ENCODE peak calls at places on chromosomes 1 and 21, in four cellular contexts. T is transverse colon, D is GM23338, R is spleen. M is an unnamed sample. For H3K4me1, the result is how much of the 10 kb centered on the place peaks cover.

GRCh38 chr1:167763525-167764220 is 41.9 kb downstream of the MPZL1 start:
- DNase-seq in D (no peak), T (no peak), R (no peak), M (no peak)

GRCh38 chr1:115430717-115431116 is 92.7 kb upstream of the NGF start:
- DNase-seq in R (no peak), T (no peak), D (no peak), M (no peak)

GRCh38 chr1:13763991-13764390 is 64.0 kb downstream of the PRDM2 start:
- DNase-seq in T (no peak), D (no peak), R (no peak), M (no peak)

GRCh38 chr1:23423415-23424170 is 955 bp downstream of the TCEA3 start:
- DNase-seq in D (peak), T (peak), R (no peak), M (peak)

GRCh38 chr1:154753426-154753825 is 116.7 kb downstream of the KCNN3 start:
- DNase-seq in D (no peak), T (no peak), R (no peak), M (no peak)

GRCh38 chr1:36560177-36560576 is 77.5 kb upstream of the CSF3R start:
- DNase-seq in T (no peak), D (no peak), R (no peak), M (no peak)

GRCh38 chr1:89519779-89520358 is 4.8 kb upstream of the LRRC8B start:
- DNase-seq in T (peak), D (peak), R (no peak), M (no peak)

GRCh38 chr21:42221581-42222345 is 2.8 kb downstream of the ABCG1 start:
- DNase-seq in R (no peak), T (no peak), D (no peak), M (no peak)

GRCh38 chr1:12159826-12160225 is 7.0 kb upstream of the TNFRSF1B start:
- DNase-seq in R (peak), D (no peak), T (no peak), M (peak)

GRCh38 chr1:12155328-12155727 is 11.5 kb upstream of the TNFRSF1B start:
- DNase-seq in R (no peak), T (no peak), D (no peak), M (no peak)

GRCh38 chr1:12157366-12158231 is 9.2 kb upstream of the TNFRSF1B start:
- DNase-seq in T (no peak), D (no peak), R (no peak), M (no peak)

GRCh38 chr1:12161324-12161661 is 5.5 kb upstream of the TNFRSF1B start:
- DNase-seq in R (no peak), D (no peak), T (no peak), M (no peak)

GRCh38 chr1:12158362-12159092 is 8.3 kb upstream of the TNFRSF1B start:
- DNase-seq in T (no peak), R (peak), D (no peak), M (no peak)
- H3K4me1 ChIP-seq in T (under half), R (half or more), D (under half), M (under half)

GRCh38 chr1:232988572-232989040 is 38.2 kb downstream of the NTPCR start:
- DNase-seq in T (no peak), D (no peak), R (no peak), M (no peak)
- TF ChIP-seq POLR2AphosphoS5 in T (no peak), D (no peak), R (no peak), M (no peak)

GRCh38 chr1:31654171-31654776 is 9.6 kb upstream of the PEF1 start:
- DNase-seq in R (no peak), D (no peak), T (no peak), M (no peak)
- H3K4me3 ChIP-seq in R (no peak), D (no peak), T (no peak), M (no peak)

DNA sequence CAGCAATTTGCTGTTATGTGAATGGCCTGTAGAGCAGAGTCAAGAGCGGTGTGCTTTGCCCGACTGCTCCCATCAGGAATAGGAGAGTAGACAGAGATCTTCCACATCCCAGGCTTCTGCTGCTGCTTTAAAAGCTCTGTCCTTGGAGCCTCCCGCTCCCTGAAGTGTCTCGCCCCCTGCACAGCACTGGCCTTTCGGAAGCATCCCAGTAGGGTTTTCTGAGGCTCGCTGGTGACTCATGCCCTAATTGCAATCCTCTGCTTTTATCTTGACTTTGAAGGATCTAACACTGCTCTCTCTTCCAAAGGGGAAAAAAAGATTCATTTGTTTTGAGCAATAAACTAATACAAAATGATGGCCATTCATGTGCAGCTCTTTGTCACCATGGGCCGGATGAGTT is 13.3 kb upstream of the CD101 start:
- DNase-seq in R (no peak), T (no peak), D (no peak), M (no peak)
- H3K4me1 ChIP-seq in R (under half), T (under half), D (under half), M (under half)

DNA sequence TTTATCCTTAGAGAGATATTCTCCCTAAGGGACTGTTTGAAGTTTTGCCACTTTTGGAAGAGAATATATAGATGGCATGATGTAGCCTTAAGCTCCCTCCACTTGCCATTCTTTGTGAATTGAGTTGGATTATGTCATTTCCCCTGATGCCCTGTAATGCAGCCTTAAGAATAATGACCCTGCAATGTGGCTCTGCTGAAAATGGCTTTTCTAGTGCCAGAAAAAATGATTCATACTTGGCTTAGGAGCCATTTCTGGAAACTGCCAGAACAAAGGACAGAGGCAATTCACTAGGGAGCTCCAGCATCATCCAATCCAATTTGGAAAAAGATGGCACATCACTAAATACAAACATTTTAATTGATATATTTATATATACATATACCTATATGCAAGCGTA is 265.3 kb downstream of the SPATA17 start:
- DNase-seq in R (no peak), D (no peak), T (no peak), M (no peak)
- TF ChIP-seq POLR2AphosphoS5 in R (no peak), D (no peak), T (no peak), M (no peak)

DNA sequence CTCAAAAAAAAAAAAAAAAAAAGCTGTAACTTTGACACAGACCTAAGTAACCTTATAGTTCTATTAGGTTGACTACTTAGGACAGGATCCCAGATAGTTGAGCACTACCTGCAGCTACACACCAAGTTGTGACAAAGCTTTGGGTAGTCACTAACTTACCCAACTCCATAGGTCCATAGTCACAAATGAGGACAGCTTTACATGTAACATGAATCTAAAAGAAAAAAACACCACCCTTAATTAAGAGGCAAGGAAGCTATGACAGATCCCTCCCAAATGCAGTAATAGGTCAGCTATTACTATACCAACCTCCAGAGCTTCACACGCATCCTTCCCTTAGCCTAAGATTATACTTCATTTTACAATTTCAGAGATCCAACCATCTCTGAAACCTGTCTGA is 12.7 kb upstream of the RAB42 start:
- DNase-seq in D (no peak), R (no peak), T (no peak), M (no peak)
- H3K4me3 ChIP-seq in D (peak), R (no peak), T (no peak), M (peak)

GRCh38 chr1:4729108-4729506 is 74.7 kb downstream of the AJAP1 start:
- DNase-seq in T (no peak), D (no peak), R (no peak), M (no peak)
- H3K4me1 ChIP-seq in T (under half), D (under half), R (under half), M (under half)